ENCODE peak calls at places on chromosomes 6 and 20, in nine cellular contexts. One of them, this sample, is unnamed.

GRCh38 chr20:35742741-35743523 is 872 bp upstream of the RBM39 start:
- DNase-seq in Peyer's patch: no peak
- DNase-seq in psoas muscle: no peak
- DNase-seq in OCI-LY7: peak; percentile 87
- DNase-seq in tibial artery: no peak
- DNase-seq in mammary epithelial cell: no peak
- DNase-seq in IMR-90: no peak
- DNase-seq in lung: no peak
- DNase-seq in endodermal cell: peak; percentile 30
- DNase-seq in this sample: no peak

GRCh38 chr6:62285612-62286469 is at the start of gene KHDRBS2:
- DNase-seq in Peyer's patch: peak; percentile 90
- DNase-seq in psoas muscle: peak; percentile 89
- DNase-seq in OCI-LY7: peak; percentile 91
- DNase-seq in tibial artery: peak; percentile 86
- DNase-seq in mammary epithelial cell: peak; percentile 2
- DNase-seq in IMR-90: no peak
- DNase-seq in lung: peak; percentile 91
- DNase-seq in endodermal cell: peak; percentile 99
- DNase-seq in this sample: no peak

GRCh38 chr6:167747645-167748044 is 79.1 kb upstream of the AFDN start:
- DNase-seq in Peyer's patch: no peak
- DNase-seq in psoas muscle: no peak
- DNase-seq in OCI-LY7: no peak
- DNase-seq in tibial artery: no peak
- DNase-seq in mammary epithelial cell: no peak
- DNase-seq in IMR-90: no peak
- DNase-seq in lung: no peak
- DNase-seq in endodermal cell: peak; percentile 38
- DNase-seq in this sample: no peak

GRCh38 chr6:24899647-24900325 is 36.0 kb downstream of the RIPOR2 start:
- DNase-seq in Peyer's patch: no peak
- DNase-seq in psoas muscle: no peak
- DNase-seq in OCI-LY7: no peak
- DNase-seq in tibial artery: no peak
- DNase-seq in mammary epithelial cell: no peak
- DNase-seq in IMR-90: no peak
- DNase-seq in lung: no peak
- DNase-seq in endodermal cell: no peak
- DNase-seq in this sample: peak; percentile 65

GRCh38 chr6:71420693-71421328 is 132.2 kb downstream of the OGFRL1 start:
- DNase-seq in Peyer's patch: peak; percentile 66
- DNase-seq in psoas muscle: peak; percentile 97
- DNase-seq in OCI-LY7: no peak
- DNase-seq in tibial artery: peak; percentile 98
- DNase-seq in mammary epithelial cell: peak; percentile 95
- DNase-seq in IMR-90: peak; percentile 94
- DNase-seq in lung: peak; percentile 96
- DNase-seq in endodermal cell: peak; percentile 98
- DNase-seq in this sample: no peak

GRCh38 chr6:116265081-116265829 is 11.4 kb upstream of the TSPYL4 start:
- DNase-seq in Peyer's patch: no peak
- DNase-seq in psoas muscle: no peak
- DNase-seq in OCI-LY7: no peak
- DNase-seq in tibial artery: peak; percentile 57
- DNase-seq in mammary epithelial cell: peak; percentile 83
- DNase-seq in IMR-90: peak; percentile 23
- DNase-seq in lung: no peak
- DNase-seq in endodermal cell: no peak
- DNase-seq in this sample: no peak

GRCh38 chr20:38129893-38130609 is 35.0 kb downstream of the TGM2 start:
- DNase-seq in Peyer's patch: no peak
- DNase-seq in psoas muscle: peak; percentile 41
- DNase-seq in OCI-LY7: no peak
- DNase-seq in tibial artery: peak; percentile 62
- DNase-seq in mammary epithelial cell: no peak
- DNase-seq in IMR-90: no peak
- DNase-seq in lung: no peak
- DNase-seq in endodermal cell: no peak
- DNase-seq in this sample: no peak

GRCh38 chr6:11381801-11382513 is 149.5 kb upstream of the NEDD9 start:
- DNase-seq in Peyer's patch: peak; percentile 83
- DNase-seq in psoas muscle: no peak
- DNase-seq in OCI-LY7: peak; percentile 83
- DNase-seq in tibial artery: no peak
- DNase-seq in mammary epithelial cell: no peak
- DNase-seq in IMR-90: no peak
- DNase-seq in lung: peak; percentile 41
- DNase-seq in endodermal cell: peak; percentile 49
- DNase-seq in this sample: peak; percentile 66

GRCh38 chr6:31814677-31815024 is 432 bp downstream of the HSPA1L start:
- DNase-seq in Peyer's patch: peak; percentile 87
- DNase-seq in psoas muscle: peak; percentile 97
- DNase-seq in OCI-LY7: no peak
- DNase-seq in tibial artery: peak; percentile 99
- DNase-seq in mammary epithelial cell: peak; percentile 98
- DNase-seq in IMR-90: peak; percentile 97
- DNase-seq in lung: peak; percentile 97
- DNase-seq in endodermal cell: peak; percentile 98
- DNase-seq in this sample: peak; percentile 56

GRCh38 chr6:151242420-151242841 is 2.7 kb downstream of the AKAP12 start:
- DNase-seq in Peyer's patch: no peak
- DNase-seq in psoas muscle: no peak
- DNase-seq in OCI-LY7: no peak
- DNase-seq in tibial artery: no peak
- DNase-seq in mammary epithelial cell: no peak
- DNase-seq in IMR-90: no peak
- DNase-seq in lung: no peak
- DNase-seq in endodermal cell: no peak
- DNase-seq in this sample: no peak

GRCh38 chr6:166567107-166567506 is 19.4 kb downstream of the RAMACL start:
- DNase-seq in Peyer's patch: no peak
- DNase-seq in psoas muscle: peak; percentile 80
- DNase-seq in OCI-LY7: no peak
- DNase-seq in tibial artery: no peak
- DNase-seq in mammary epithelial cell: peak; percentile 98
- DNase-seq in IMR-90: peak; percentile 99
- DNase-seq in lung: no peak
- DNase-seq in endodermal cell: no peak
- DNase-seq in this sample: no peak

GRCh38 chr20:10338781-10339180 is 95.2 kb downstream of the MKKS start:
- DNase-seq in Peyer's patch: no peak
- DNase-seq in psoas muscle: no peak
- DNase-seq in OCI-LY7: no peak
- DNase-seq in tibial artery: no peak
- DNase-seq in mammary epithelial cell: no peak
- DNase-seq in IMR-90: no peak
- DNase-seq in lung: no peak
- DNase-seq in endodermal cell: no peak
- DNase-seq in this sample: no peak

GRCh38 chr6:169386431-169387057 is 132.9 kb upstream of the THBS2 start:
- DNase-seq in Peyer's patch: no peak
- DNase-seq in psoas muscle: no peak
- DNase-seq in OCI-LY7: no peak
- DNase-seq in tibial artery: no peak
- DNase-seq in mammary epithelial cell: no peak
- DNase-seq in IMR-90: peak; percentile 7
- DNase-seq in lung: no peak
- DNase-seq in endodermal cell: no peak
- DNase-seq in this sample: no peak

GRCh38 chr20:51306521-51307358 is 235.8 kb downstream of the NFATC2 start:
- DNase-seq in Peyer's patch: peak; percentile 61
- DNase-seq in psoas muscle: peak; percentile 83
- DNase-seq in OCI-LY7: peak; percentile 74
- DNase-seq in tibial artery: peak; percentile 77
- DNase-seq in mammary epithelial cell: peak; percentile 41
- DNase-seq in IMR-90: peak; percentile 70
- DNase-seq in lung: peak; percentile 76
- DNase-seq in endodermal cell: peak; percentile 98
- DNase-seq in this sample: peak; percentile 63

GRCh38 chr20:7695622-7696021 is 244.6 kb downstream of the HAO1 start:
- DNase-seq in Peyer's patch: no peak
- DNase-seq in psoas muscle: no peak
- DNase-seq in OCI-LY7: no peak
- DNase-seq in tibial artery: no peak
- DNase-seq in mammary epithelial cell: peak; percentile 85
- DNase-seq in IMR-90: peak; percentile 16
- DNase-seq in lung: no peak
- DNase-seq in endodermal cell: no peak
- DNase-seq in this sample: no peak

GRCh38 chr6:158057213-158057987 is 75.7 kb downstream of the SYNJ2 start:
- DNase-seq in Peyer's patch: no peak
- DNase-seq in psoas muscle: no peak
- DNase-seq in OCI-LY7: no peak
- DNase-seq in tibial artery: no peak
- DNase-seq in mammary epithelial cell: peak; percentile 96
- DNase-seq in IMR-90: peak; percentile 98
- DNase-seq in lung: no peak
- DNase-seq in endodermal cell: no peak
- DNase-seq in this sample: no peak

GRCh38 chr6:150719099-150719767 is 119.5 kb downstream of the PLEKHG1 start:
- DNase-seq in Peyer's patch: no peak
- DNase-seq in psoas muscle: no peak
- DNase-seq in OCI-LY7: no peak
- DNase-seq in tibial artery: no peak
- DNase-seq in mammary epithelial cell: no peak
- DNase-seq in IMR-90: peak; percentile 9
- DNase-seq in lung: no peak
- DNase-seq in endodermal cell: no peak
- DNase-seq in this sample: no peak

GRCh38 chr6:27847706-27848105 is 64.5 kb downstream of the OR2B2 start:
- DNase-seq in Peyer's patch: no peak
- DNase-seq in psoas muscle: no peak
- DNase-seq in OCI-LY7: no peak
- DNase-seq in tibial artery: no peak
- DNase-seq in mammary epithelial cell: peak; percentile 31
- DNase-seq in IMR-90: peak; percentile 66
- DNase-seq in lung: no peak
- DNase-seq in endodermal cell: no peak
- DNase-seq in this sample: no peak

GRCh38 chr6:157269261-157269794 is 54.0 kb downstream of the TMEM242 start:
- DNase-seq in Peyer's patch: no peak
- DNase-seq in psoas muscle: peak; percentile 78
- DNase-seq in OCI-LY7: no peak
- DNase-seq in tibial artery: peak; percentile 85
- DNase-seq in mammary epithelial cell: peak; percentile 20
- DNase-seq in IMR-90: peak; percentile 60
- DNase-seq in lung: peak; percentile 42
- DNase-seq in endodermal cell: peak; percentile 33
- DNase-seq in this sample: no peak

DNA sequence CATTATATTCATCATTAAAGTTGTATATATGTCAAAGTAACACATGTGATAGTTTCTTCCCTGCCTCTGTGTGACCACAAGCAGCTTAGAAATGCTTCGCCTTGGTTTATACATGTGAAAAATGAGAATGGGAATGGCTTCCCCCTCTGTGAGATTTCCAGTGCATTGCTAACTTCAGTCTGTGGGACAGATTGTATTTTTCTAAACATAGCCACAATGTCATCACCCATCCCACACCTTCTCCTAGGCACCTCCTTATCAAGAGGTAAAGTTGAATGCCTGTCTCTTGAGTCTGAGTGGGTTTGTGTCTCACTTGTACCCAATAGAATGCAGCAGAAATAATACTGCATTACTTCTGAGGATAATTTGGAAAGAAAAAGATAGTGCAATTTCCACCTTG is 27.8 kb downstream of the RIN2 start:
- DNase-seq in Peyer's patch: no peak
- DNase-seq in psoas muscle: no peak
- DNase-seq in OCI-LY7: no peak
- DNase-seq in tibial artery: no peak
- DNase-seq in mammary epithelial cell: no peak
- DNase-seq in IMR-90: peak; percentile 42
- DNase-seq in lung: no peak
- DNase-seq in endodermal cell: no peak
- DNase-seq in this sample: no peak
- H3K27ac ChIP-seq in Peyer's patch: peak overlapping the region; percentile 10
- H3K27ac ChIP-seq in psoas muscle: peak overlapping the region; percentile 48
- H3K27ac ChIP-seq in OCI-LY7: no peak overlapping the region
- H3K27ac ChIP-seq in tibial artery: peak overlapping the region; percentile 30
- H3K27ac ChIP-seq in mammary epithelial cell: peak overlapping the region; percentile 93
- H3K27ac ChIP-seq in IMR-90: peak overlapping the region; percentile 87
- H3K27ac ChIP-seq in lung: peak overlapping the region; percentile 42
- H3K27ac ChIP-seq in endodermal cell: peak overlapping the region; percentile 12
- H3K27ac ChIP-seq in this sample: no peak overlapping the region

GRCh38 chr20:48784273-48784641 is 43.5 kb downstream of the PREX1 start:
- DNase-seq in Peyer's patch: no peak
- DNase-seq in psoas muscle: no peak
- DNase-seq in OCI-LY7: no peak
- DNase-seq in tibial artery: no peak
- DNase-seq in mammary epithelial cell: no peak
- DNase-seq in IMR-90: no peak
- DNase-seq in lung: no peak
- DNase-seq in endodermal cell: no peak
- DNase-seq in this sample: no peak
- H3K27ac ChIP-seq in Peyer's patch: no peak overlapping the region
- H3K27ac ChIP-seq in psoas muscle: no peak overlapping the region
- H3K27ac ChIP-seq in OCI-LY7: peak overlapping the region; percentile 56
- H3K27ac ChIP-seq in tibial artery: no peak overlapping the region
- H3K27ac ChIP-seq in mammary epithelial cell: no peak overlapping the region
- H3K27ac ChIP-seq in IMR-90: no peak overlapping the region
- H3K27ac ChIP-seq in lung: no peak overlapping the region
- H3K27ac ChIP-seq in endodermal cell: peak overlapping the region; percentile 20
- H3K27ac ChIP-seq in this sample: no peak overlapping the region

DNA sequence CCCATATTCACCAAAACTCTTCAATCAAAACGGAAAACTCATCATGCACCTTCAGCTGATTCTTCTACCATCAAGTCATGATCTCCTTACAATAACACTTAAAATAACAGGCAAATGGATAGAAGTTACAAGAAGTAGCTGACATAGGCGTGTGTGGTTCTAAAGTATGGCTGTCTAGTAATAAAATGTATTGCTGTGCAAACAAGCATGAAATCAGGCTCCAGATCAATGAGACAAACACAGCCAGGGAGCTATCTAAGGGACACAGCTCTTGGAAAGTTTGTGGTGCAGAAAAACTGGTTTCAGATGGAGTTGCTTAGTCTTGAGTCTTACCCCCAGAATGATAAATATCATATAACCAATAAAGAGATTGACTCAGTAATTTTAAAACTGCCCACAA is 434.8 kb upstream of the NOX3 start:
- DNase-seq in Peyer's patch: no peak
- DNase-seq in psoas muscle: no peak
- DNase-seq in OCI-LY7: no peak
- DNase-seq in tibial artery: no peak
- DNase-seq in mammary epithelial cell: no peak
- DNase-seq in IMR-90: no peak
- DNase-seq in lung: no peak
- DNase-seq in endodermal cell: no peak
- DNase-seq in this sample: no peak
- H3K27ac ChIP-seq in Peyer's patch: no peak overlapping the region
- H3K27ac ChIP-seq in psoas muscle: no peak overlapping the region
- H3K27ac ChIP-seq in OCI-LY7: no peak overlapping the region
- H3K27ac ChIP-seq in tibial artery: no peak overlapping the region
- H3K27ac ChIP-seq in mammary epithelial cell: no peak overlapping the region
- H3K27ac ChIP-seq in IMR-90: no peak overlapping the region
- H3K27ac ChIP-seq in lung: no peak overlapping the region
- H3K27ac ChIP-seq in endodermal cell: no peak overlapping the region
- H3K27ac ChIP-seq in this sample: no peak overlapping the region

DNA sequence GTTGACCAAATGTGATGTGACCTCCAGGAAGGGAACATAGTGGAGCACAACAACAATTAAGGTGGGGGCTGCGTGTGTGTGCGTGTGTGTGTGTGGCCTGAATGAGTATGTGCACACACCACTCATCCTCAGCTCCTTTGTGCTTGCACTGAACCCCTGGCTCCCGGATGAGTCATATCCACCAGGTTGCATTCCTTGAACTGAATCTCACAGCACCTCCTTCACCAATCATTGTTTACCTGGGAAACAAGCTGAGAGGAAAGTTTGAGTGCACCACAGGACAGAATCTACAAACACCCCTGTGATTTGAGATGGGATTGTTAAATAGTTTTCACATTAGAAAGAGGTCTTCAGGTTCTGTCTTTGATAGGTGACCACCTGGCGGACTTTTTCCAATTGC is 33.7 kb upstream of the GPR6 start:
- DNase-seq in Peyer's patch: no peak
- DNase-seq in psoas muscle: no peak
- DNase-seq in OCI-LY7: no peak
- DNase-seq in tibial artery: no peak
- DNase-seq in mammary epithelial cell: peak; percentile 75
- DNase-seq in IMR-90: no peak
- DNase-seq in lung: no peak
- DNase-seq in endodermal cell: peak; percentile 94
- DNase-seq in this sample: no peak
- H3K27ac ChIP-seq in Peyer's patch: no peak overlapping the region
- H3K27ac ChIP-seq in psoas muscle: no peak overlapping the region
- H3K27ac ChIP-seq in OCI-LY7: no peak overlapping the region
- H3K27ac ChIP-seq in tibial artery: no peak overlapping the region
- H3K27ac ChIP-seq in mammary epithelial cell: no peak overlapping the region
- H3K27ac ChIP-seq in IMR-90: no peak overlapping the region
- H3K27ac ChIP-seq in lung: no peak overlapping the region
- H3K27ac ChIP-seq in endodermal cell: no peak overlapping the region
- H3K27ac ChIP-seq in this sample: no peak overlapping the region

This sample was measured in CD4-positive, alpha-beta T cell.